ENCODE peak calls at places on chromosome 1, in seven cellular contexts. K is effector memory CD8-positive, alpha-beta T cell; P is stimulated activated CD4-positive, alpha-beta T cell treated with anti-CD3 and anti-CD28 coated beads, Interleukin-1b, Interleukin-23, amount 100 ng/mL, for 24 hours; E is naive thymus-derived CD8-positive, alpha-beta T cell; I is NAMALWA; Q is erythroblast; V is WTC11. N is an unnamed sample.

GRCh38 chr1:59698386-59698785 is 116.4 kb upstream of the HOOK1 start:
- DNase-seq in E (no peak), Q (no peak), P (no peak), V (no peak), I (no peak), K (no peak), N (no peak)

GRCh38 chr1:31736675-31737074 is 27.5 kb downstream of the ADGRB2 start:
- DNase-seq in Q (no peak), V (no peak), P (no peak), K (no peak), E (no peak), I (no peak), N (no peak)

GRCh38 chr1:101389547-101389929 is 152.7 kb downstream of the S1PR1 start:
- DNase-seq in Q (no peak), I (no peak), P (no peak), V (no peak), K (no peak), E (no peak), N (no peak)

GRCh38 chr1:117636637-117637425 is 31.0 kb downstream of the TENT5C start:
- DNase-seq in P (no peak), I (no peak), V (no peak), E (no peak), Q (no peak), K (no peak), N (no peak)

GRCh38 chr1:173333581-173333980 is 126.5 kb upstream of the TNFSF4 start:
- DNase-seq in E (no peak), V (no peak), K (no peak), I (no peak), P (no peak), Q (no peak), N (no peak)

GRCh38 chr1:165144757-165145397 is 211.6 kb downstream of the LMX1A start:
- DNase-seq in P (no peak), Q (peak), V (peak), K (no peak), I (peak), E (peak), N (no peak)

GRCh38 chr1:160354388-160354985 is 11.3 kb downstream of the NCSTN start:
- DNase-seq in K (no peak), Q (peak), P (no peak), V (peak), E (no peak), I (peak), N (no peak)

GRCh38 chr1:2935184-2935583 is 86.1 kb upstream of the ACTRT2 start:
- DNase-seq in Q (no peak), E (no peak), K (no peak), I (no peak), P (no peak), V (no peak), N (no peak)

GRCh38 chr1:161092621-161093028 is 3.3 kb upstream of the NECTIN4 start:
- DNase-seq in K (no peak), V (no peak), Q (no peak), P (peak), I (no peak), E (no peak), N (no peak)

GRCh38 chr1:15406911-15407559 is 2.7 kb upstream of the EFHD2 start:
- DNase-seq in E (no peak), Q (no peak), K (no peak), V (no peak), P (no peak), I (no peak), N (peak)

GRCh38 chr1:37017737-37018136 is 16.6 kb downstream of the GRIK3 start:
- DNase-seq in E (no peak), K (no peak), Q (no peak), I (no peak), P (no peak), V (no peak), N (no peak)